ENCODE peak calls at places on chromosome 6, in five cellular contexts. X, O, G, S and L are unnamed samples.

GRCh38 chr6:41757268-41757667 is 10.1 kb upstream of the PGC start:
- DNase-seq in G (no peak), X (no peak), S (no peak), O (no peak), L (no peak)

GRCh38 chr6:107550906-107551305 is 61.0 kb downstream of the SOBP start:
- DNase-seq in O (no peak), X (no peak), S (no peak), G (no peak), L (no peak)

GRCh38 chr6:169452117-169452868 is 198.6 kb upstream of the THBS2 start:
- DNase-seq in G (peak; percentile 94), O (peak; percentile 68), S (peak; percentile 95), X (no peak), L (peak; percentile 43)

GRCh38 chr6:43983191-43983590 is 144.1 kb downstream of the MRPL14 start:
- DNase-seq in O (no peak), X (no peak), G (no peak), S (no peak), L (no peak)

GRCh38 chr6:12238191-12238590 is 52.0 kb upstream of the EDN1 start:
- DNase-seq in O (no peak), X (peak; percentile 32), G (no peak), S (no peak), L (no peak)

GRCh38 chr6:105894556-105894955 is 191.6 kb upstream of the PRDM1 start:
- DNase-seq in O (no peak), G (no peak), S (no peak), X (no peak), L (no peak)

GRCh38 chr6:113591896-113592827 is 265.0 kb upstream of the MARCKS start:
- DNase-seq in S (no peak), O (no peak), X (no peak), G (peak; percentile 65), L (peak; percentile 79)

GRCh38 chr6:165841153-165841558 is 178.1 kb upstream of the PDE10A start:
- DNase-seq in O (no peak), X (no peak), S (no peak), G (no peak), L (no peak)

GRCh38 chr6:7184502-7184901 is 76.7 kb downstream of the RREB1 start:
- DNase-seq in O (no peak), S (no peak), G (no peak), X (no peak), L (no peak)

GRCh38 chr6:166989427-166990034 is 9.7 kb upstream of the CEP43 start:
- DNase-seq in X (peak; percentile 44), G (peak; percentile 62), S (no peak), O (no peak), L (no peak)

GRCh38 chr6:99490608-99491007 is 24.6 kb downstream of the USP45 start:
- DNase-seq in X (no peak), G (no peak), O (no peak), S (no peak), L (peak; percentile 27)

GRCh38 chr6:71197770-71198169 is 90.8 kb upstream of the OGFRL1 start:
- DNase-seq in O (no peak), X (no peak), G (peak; percentile 54), S (peak; percentile 63), L (no peak)

GRCh38 chr6:18692920-18693319 is 305.8 kb downstream of the RNF144B start:
- DNase-seq in O (no peak), S (no peak), G (no peak), X (no peak), L (no peak)

GRCh38 chr6:169424821-169425240 is 171.2 kb upstream of the THBS2 start:
- DNase-seq in O (no peak), G (peak; percentile 30), S (peak; percentile 8), X (no peak), L (no peak)

GRCh38 chr6:6962086-6962485 is 145.7 kb upstream of the RREB1 start:
- DNase-seq in X (no peak), G (no peak), S (no peak), O (no peak), L (no peak)

GRCh38 chr6:70669133-70669532 is 1.4 kb downstream of the SMAP1 start:
- DNase-seq in G (no peak), O (no peak), S (no peak), X (no peak), L (no peak)

GRCh38 chr6:3788408-3789017 is 37.0 kb upstream of the PXDC1 start:
- DNase-seq in O (no peak), X (no peak), G (peak; percentile 90), S (no peak), L (no peak)

GRCh38 chr6:5782783-5783567 is 223.8 kb downstream of the NRN1 start:
- DNase-seq in G (no peak), X (no peak), S (no peak), O (peak; percentile 75), L (peak; percentile 96)

GRCh38 chr6:14435291-14435690 is 317.7 kb downstream of the CD83 start:
- DNase-seq in X (no peak), G (no peak), S (no peak), O (no peak), L (no peak)

GRCh38 chr6:143823463-143824006 is 19.6 kb upstream of the LTV1 start:
- DNase-seq in S (no peak), G (peak; percentile 25), O (no peak), X (no peak), L (no peak)

GRCh38 chr6:169292340-169293124 is 38.9 kb upstream of the THBS2 start:
- DNase-seq in S (peak; percentile 91), X (no peak), O (no peak), G (peak; percentile 87), L (no peak)

GRCh38 chr6:36594816-36595167 is 630 bp downstream of the SRSF3 start:
- DNase-seq in X (no peak), O (no peak), G (no peak), S (no peak), L (no peak)

GRCh38 chr6:35489995-35490791 is 6.7 kb downstream of the TEAD3 start:
- DNase-seq in X (no peak), O (peak; percentile 85), S (no peak), G (peak; percentile 71), L (peak; percentile 59)

GRCh38 chr6:169529931-169530761 is 171.7 kb downstream of the WDR27 start:
- DNase-seq in X (peak; percentile 79), S (no peak), G (peak; percentile 50), O (no peak), L (peak; percentile 23)

GRCh38 chr6:155880905-155881304 is 425.3 kb upstream of the NOX3 start:
- DNase-seq in X (no peak), S (peak; percentile 19), G (peak; percentile 9), O (no peak), L (no peak)

GRCh38 chr6:140002406-140003022 is 628.1 kb upstream of the CITED2 start:
- DNase-seq in O (no peak), G (no peak), S (no peak), X (no peak), L (no peak)

GRCh38 chr6:32839356-32839755 is 817 bp upstream of the TAP2 start:
- DNase-seq in G (no peak), S (no peak), O (no peak), X (no peak), L (no peak)

GRCh38 chr6:15901141-15902115 is 227.5 kb upstream of the MYLIP start:
- DNase-seq in O (no peak), S (no peak), G (peak; percentile 26), X (peak; percentile 59), L (no peak)

GRCh38 chr6:89438248-89438647 is 5.3 kb downstream of the ANKRD6 start:
- DNase-seq in O (no peak), G (no peak), X (no peak), S (no peak), L (no peak)

GRCh38 chr6:25178336-25178735 is 100.8 kb upstream of the CARMIL1 start:
- DNase-seq in O (no peak), G (no peak), S (no peak), X (no peak), L (no peak)

GRCh38 chr6:36852481-36853147 is 13.4 kb upstream of the CPNE5 start:
- DNase-seq in S (peak; percentile 83), O (no peak), X (no peak), G (peak; percentile 79), L (no peak)

GRCh38 chr6:108661430-108661829 is 100.7 kb downstream of the FOXO3 start:
- DNase-seq in S (peak; percentile 47), G (peak; percentile 27), O (no peak), X (no peak), L (no peak)

DNA sequence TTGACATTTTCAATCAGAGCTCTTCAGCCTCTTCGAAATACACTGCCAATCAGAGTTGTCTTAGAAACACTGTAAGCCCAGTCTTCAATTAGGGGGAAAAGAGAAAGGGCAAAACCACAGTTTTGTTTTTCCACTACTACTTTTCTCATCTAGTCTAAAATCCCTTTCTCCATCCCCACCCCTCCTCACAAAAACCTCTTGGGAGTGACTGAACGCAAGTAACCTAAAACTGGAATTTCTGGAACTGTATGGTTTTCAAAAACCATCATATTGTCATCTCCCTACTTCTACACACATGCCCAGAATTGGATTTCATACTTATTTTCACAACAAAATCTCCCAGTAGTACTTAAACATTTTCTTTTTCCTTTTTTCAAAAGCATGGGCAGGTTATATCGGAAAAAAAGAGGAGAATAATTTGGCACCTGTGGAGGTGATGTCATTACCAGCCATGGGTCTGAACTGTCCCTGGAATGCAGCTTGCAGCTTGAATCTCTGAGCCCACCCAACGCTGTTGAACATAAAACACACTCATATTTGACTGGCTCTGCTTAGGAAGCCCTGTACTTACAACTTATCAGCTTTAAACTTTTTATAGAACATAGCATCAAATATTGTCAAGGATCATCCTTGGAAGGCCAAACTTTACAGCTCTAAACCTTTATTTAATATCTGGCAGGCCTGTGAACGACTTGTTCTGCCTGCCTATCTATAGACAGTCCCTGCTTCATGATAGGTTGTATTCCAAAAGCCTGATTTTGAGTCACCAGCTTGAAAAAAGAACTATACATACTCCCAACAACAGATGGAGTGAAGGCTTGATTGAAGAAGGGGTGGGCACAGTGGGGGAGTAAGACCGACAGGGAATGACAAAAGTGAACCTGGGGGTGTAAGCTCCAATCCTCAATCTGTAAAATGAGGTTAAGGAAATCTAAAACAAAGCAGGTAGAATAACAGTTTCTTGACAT is 59.3 kb downstream of the EPB41L2 start:
- DNase-seq in O (no peak), X (no peak), G (no peak), S (no peak), L (no peak)
- TF ChIP-seq CTCF in O (no peak), X (no peak), G (no peak), S (no peak), L (no peak)

GRCh38 chr6:158987657-158988056 is 12.3 kb downstream of the RSPH3 start:
- DNase-seq in S (no peak), G (no peak), O (no peak), X (no peak), L (no peak)

GRCh38 chr6:158988477-158988876 is 11.5 kb downstream of the RSPH3 start:
- DNase-seq in X (no peak), G (no peak), S (no peak), O (no peak), L (no peak)

GRCh38 chr6:158996863-158997262 is 3.1 kb downstream of the RSPH3 start:
- DNase-seq in X (no peak), G (no peak), O (no peak), S (no peak), L (no peak)

GRCh38 chr6:158993639-158994038 is 6.4 kb downstream of the RSPH3 start:
- DNase-seq in S (no peak), G (no peak), X (no peak), O (no peak), L (no peak)

GRCh38 chr6:158991017-158991723 is 8.8 kb downstream of the RSPH3 start:
- DNase-seq in S (no peak), O (no peak), X (peak; percentile 64), G (no peak), L (no peak)
- TF ChIP-seq CTCF in S (no peak), O (no peak), X (no peak), G (no peak), L (no peak)

GRCh38 chr6:102216232-102216631 is 822.7 kb downstream of the GRIK2 start:
- DNase-seq in S (no peak), X (no peak), G (no peak), O (no peak), L (no peak)
- TF ChIP-seq CTCF in S (peak; percentile 5), X (no peak), G (no peak), O (no peak), L (no peak)

GRCh38 chr6:8539446-8539845 is 104.1 kb upstream of the SLC35B3 start:
- DNase-seq in G (peak; percentile 4), O (no peak), X (no peak), S (no peak), L (no peak)
- TF ChIP-seq CTCF in G (no peak), O (peak; percentile 33), X (no peak), S (no peak), L (peak; percentile 22)